ENCODE peak calls at places on chromosomes 4 and X, in nine cellular contexts. One of them, this sample, is unnamed.

GRCh38 chr4:147610666-147611065 is 6.5 kb upstream of the TMEM184C start:
- DNase-seq in NCI-H146: no peak
- DNase-seq in naive thymus-derived CD8-positive, alpha-beta T cell: no peak
- DNase-seq in NCI-H1417: no peak
- DNase-seq in activated T-cell treated with anti-CD3 and anti-CD28 coated beads, Interleukin-2, amount 50 U/mL, for 48 hours: no peak
- DNase-seq in hypothalamus: no peak
- DNase-seq in HEK293T: no peak
- DNase-seq in anterior cingulate cortex: no peak
- DNase-seq in tibial artery: no peak
- DNase-seq in this sample: no peak

GRCh38 chrX:121154858-121155404 is 107.5 kb downstream of the GLUD2 start:
- DNase-seq in tibial artery: no peak
- DNase-seq in anterior cingulate cortex: no peak
- DNase-seq in HEK293T: no peak
- DNase-seq in activated T-cell treated with anti-CD3 and anti-CD28 coated beads, Interleukin-2, amount 50 U/mL, for 48 hours: no peak
- DNase-seq in hypothalamus: no peak
- DNase-seq in NCI-H146: no peak
- DNase-seq in naive thymus-derived CD8-positive, alpha-beta T cell: no peak
- DNase-seq in NCI-H1417: no peak
- DNase-seq in this sample: no peak

GRCh38 chrX:139795196-139795595 is 87.2 kb upstream of the MCF2 start:
- DNase-seq in hypothalamus: no peak
- DNase-seq in naive thymus-derived CD8-positive, alpha-beta T cell: no peak
- DNase-seq in NCI-H146: no peak
- DNase-seq in activated T-cell treated with anti-CD3 and anti-CD28 coated beads, Interleukin-2, amount 50 U/mL, for 48 hours: no peak
- DNase-seq in NCI-H1417: no peak
- DNase-seq in tibial artery: no peak
- DNase-seq in anterior cingulate cortex: no peak
- DNase-seq in HEK293T: no peak
- DNase-seq in this sample: no peak

GRCh38 chr4:88054909-88055308 is 47.5 kb downstream of the PKD2 start:
- DNase-seq in naive thymus-derived CD8-positive, alpha-beta T cell: no peak
- DNase-seq in NCI-H146: peak; percentile 1
- DNase-seq in tibial artery: no peak
- DNase-seq in anterior cingulate cortex: no peak
- DNase-seq in HEK293T: peak; percentile 46
- DNase-seq in NCI-H1417: peak; percentile 7
- DNase-seq in activated T-cell treated with anti-CD3 and anti-CD28 coated beads, Interleukin-2, amount 50 U/mL, for 48 hours: no peak
- DNase-seq in hypothalamus: no peak
- DNase-seq in this sample: no peak

GRCh38 chrX:38117485-38117884 is 103.2 kb downstream of the SRPX start:
- DNase-seq in hypothalamus: no peak
- DNase-seq in HEK293T: no peak
- DNase-seq in anterior cingulate cortex: no peak
- DNase-seq in activated T-cell treated with anti-CD3 and anti-CD28 coated beads, Interleukin-2, amount 50 U/mL, for 48 hours: no peak
- DNase-seq in NCI-H1417: no peak
- DNase-seq in naive thymus-derived CD8-positive, alpha-beta T cell: no peak
- DNase-seq in NCI-H146: no peak
- DNase-seq in tibial artery: no peak
- DNase-seq in this sample: no peak

GRCh38 chr4:164485169-164485568 is 268.8 kb upstream of the SMIM31 start:
- DNase-seq in NCI-H1417: no peak
- DNase-seq in naive thymus-derived CD8-positive, alpha-beta T cell: no peak
- DNase-seq in NCI-H146: no peak
- DNase-seq in anterior cingulate cortex: no peak
- DNase-seq in activated T-cell treated with anti-CD3 and anti-CD28 coated beads, Interleukin-2, amount 50 U/mL, for 48 hours: no peak
- DNase-seq in tibial artery: no peak
- DNase-seq in HEK293T: no peak
- DNase-seq in hypothalamus: no peak
- DNase-seq in this sample: no peak

GRCh38 chr4:122584517-122584916 is 36.3 kb downstream of the IL21 start:
- DNase-seq in HEK293T: no peak
- DNase-seq in NCI-H1417: no peak
- DNase-seq in NCI-H146: no peak
- DNase-seq in tibial artery: no peak
- DNase-seq in activated T-cell treated with anti-CD3 and anti-CD28 coated beads, Interleukin-2, amount 50 U/mL, for 48 hours: peak; percentile 35
- DNase-seq in naive thymus-derived CD8-positive, alpha-beta T cell: no peak
- DNase-seq in anterior cingulate cortex: no peak
- DNase-seq in hypothalamus: no peak
- DNase-seq in this sample: no peak

GRCh38 chr4:184269879-184270430 is 52.3 kb upstream of the ENPP6 start:
- DNase-seq in NCI-H1417: no peak
- DNase-seq in HEK293T: no peak
- DNase-seq in anterior cingulate cortex: no peak
- DNase-seq in hypothalamus: no peak
- DNase-seq in activated T-cell treated with anti-CD3 and anti-CD28 coated beads, Interleukin-2, amount 50 U/mL, for 48 hours: peak; percentile 15
- DNase-seq in naive thymus-derived CD8-positive, alpha-beta T cell: no peak
- DNase-seq in NCI-H146: no peak
- DNase-seq in tibial artery: no peak
- DNase-seq in this sample: no peak

GRCh38 chr4:79083406-79084010 is 144.3 kb upstream of the PAQR3 start:
- DNase-seq in NCI-H1417: no peak
- DNase-seq in hypothalamus: no peak
- DNase-seq in naive thymus-derived CD8-positive, alpha-beta T cell: no peak
- DNase-seq in NCI-H146: no peak
- DNase-seq in anterior cingulate cortex: no peak
- DNase-seq in tibial artery: peak; percentile 27
- DNase-seq in activated T-cell treated with anti-CD3 and anti-CD28 coated beads, Interleukin-2, amount 50 U/mL, for 48 hours: no peak
- DNase-seq in HEK293T: no peak
- DNase-seq in this sample: no peak

GRCh38 chr4:40448875-40449274 is 113.7 kb downstream of the CHRNA9 start:
- DNase-seq in activated T-cell treated with anti-CD3 and anti-CD28 coated beads, Interleukin-2, amount 50 U/mL, for 48 hours: no peak
- DNase-seq in hypothalamus: no peak
- DNase-seq in NCI-H1417: no peak
- DNase-seq in NCI-H146: no peak
- DNase-seq in anterior cingulate cortex: no peak
- DNase-seq in naive thymus-derived CD8-positive, alpha-beta T cell: no peak
- DNase-seq in tibial artery: no peak
- DNase-seq in HEK293T: no peak
- DNase-seq in this sample: no peak

GRCh38 chr4:110058677-110059076 is 139.7 kb downstream of the ELOVL6 start:
- DNase-seq in tibial artery: no peak
- DNase-seq in activated T-cell treated with anti-CD3 and anti-CD28 coated beads, Interleukin-2, amount 50 U/mL, for 48 hours: no peak
- DNase-seq in NCI-H146: no peak
- DNase-seq in NCI-H1417: no peak
- DNase-seq in hypothalamus: no peak
- DNase-seq in HEK293T: no peak
- DNase-seq in naive thymus-derived CD8-positive, alpha-beta T cell: no peak
- DNase-seq in anterior cingulate cortex: no peak
- DNase-seq in this sample: no peak

GRCh38 chrX:148049441-148049840 is 68.3 kb downstream of the FMR1NB start:
- DNase-seq in NCI-H1417: peak; percentile 68
- DNase-seq in naive thymus-derived CD8-positive, alpha-beta T cell: no peak
- DNase-seq in tibial artery: no peak
- DNase-seq in HEK293T: peak; percentile 37
- DNase-seq in activated T-cell treated with anti-CD3 and anti-CD28 coated beads, Interleukin-2, amount 50 U/mL, for 48 hours: no peak
- DNase-seq in anterior cingulate cortex: no peak
- DNase-seq in NCI-H146: peak; percentile 9
- DNase-seq in hypothalamus: no peak
- DNase-seq in this sample: no peak

GRCh38 chrX:40146471-40147398 is 49.0 kb upstream of the BCOR start:
- DNase-seq in HEK293T: no peak
- DNase-seq in activated T-cell treated with anti-CD3 and anti-CD28 coated beads, Interleukin-2, amount 50 U/mL, for 48 hours: no peak
- DNase-seq in hypothalamus: no peak
- DNase-seq in NCI-H1417: peak; percentile 83
- DNase-seq in tibial artery: no peak
- DNase-seq in anterior cingulate cortex: no peak
- DNase-seq in NCI-H146: peak; percentile 66
- DNase-seq in naive thymus-derived CD8-positive, alpha-beta T cell: peak; percentile 70
- DNase-seq in this sample: peak; percentile 15

GRCh38 chrX:103549920-103550319 is 30.6 kb upstream of the RAB40A start:
- DNase-seq in activated T-cell treated with anti-CD3 and anti-CD28 coated beads, Interleukin-2, amount 50 U/mL, for 48 hours: no peak
- DNase-seq in anterior cingulate cortex: no peak
- DNase-seq in tibial artery: no peak
- DNase-seq in naive thymus-derived CD8-positive, alpha-beta T cell: no peak
- DNase-seq in NCI-H146: no peak
- DNase-seq in hypothalamus: no peak
- DNase-seq in HEK293T: no peak
- DNase-seq in NCI-H1417: peak; percentile 8
- DNase-seq in this sample: no peak

GRCh38 chr4:76339364-76339763 is 32.8 kb downstream of the STBD1 start:
- DNase-seq in tibial artery: no peak
- DNase-seq in hypothalamus: no peak
- DNase-seq in NCI-H1417: peak; percentile 25
- DNase-seq in naive thymus-derived CD8-positive, alpha-beta T cell: no peak
- DNase-seq in anterior cingulate cortex: no peak
- DNase-seq in NCI-H146: no peak
- DNase-seq in activated T-cell treated with anti-CD3 and anti-CD28 coated beads, Interleukin-2, amount 50 U/mL, for 48 hours: no peak
- DNase-seq in HEK293T: no peak
- DNase-seq in this sample: no peak

GRCh38 chr4:123672987-123673386 is 276.4 kb downstream of the SPRY1 start:
- DNase-seq in NCI-H146: no peak
- DNase-seq in tibial artery: no peak
- DNase-seq in anterior cingulate cortex: no peak
- DNase-seq in naive thymus-derived CD8-positive, alpha-beta T cell: no peak
- DNase-seq in HEK293T: no peak
- DNase-seq in hypothalamus: no peak
- DNase-seq in activated T-cell treated with anti-CD3 and anti-CD28 coated beads, Interleukin-2, amount 50 U/mL, for 48 hours: no peak
- DNase-seq in NCI-H1417: no peak
- DNase-seq in this sample: no peak

GRCh38 chr4:165199722-165200121 is 7.6 kb upstream of the KLHL2 start:
- DNase-seq in activated T-cell treated with anti-CD3 and anti-CD28 coated beads, Interleukin-2, amount 50 U/mL, for 48 hours: no peak
- DNase-seq in anterior cingulate cortex: no peak
- DNase-seq in tibial artery: no peak
- DNase-seq in naive thymus-derived CD8-positive, alpha-beta T cell: no peak
- DNase-seq in NCI-H146: no peak
- DNase-seq in NCI-H1417: no peak
- DNase-seq in hypothalamus: no peak
- DNase-seq in HEK293T: no peak
- DNase-seq in this sample: no peak

GRCh38 chr4:21469438-21470032 is 479.0 kb downstream of the KCNIP4 start:
- DNase-seq in anterior cingulate cortex: no peak
- DNase-seq in NCI-H146: peak; percentile 23
- DNase-seq in naive thymus-derived CD8-positive, alpha-beta T cell: no peak
- DNase-seq in tibial artery: no peak
- DNase-seq in activated T-cell treated with anti-CD3 and anti-CD28 coated beads, Interleukin-2, amount 50 U/mL, for 48 hours: no peak
- DNase-seq in HEK293T: peak; percentile 6
- DNase-seq in NCI-H1417: peak; percentile 57
- DNase-seq in hypothalamus: no peak
- DNase-seq in this sample: no peak

GRCh38 chr4:57234252-57234775 is 124.1 kb upstream of the IGFBP7 start:
- DNase-seq in tibial artery: no peak
- DNase-seq in HEK293T: no peak
- DNase-seq in NCI-H146: no peak
- DNase-seq in NCI-H1417: no peak
- DNase-seq in naive thymus-derived CD8-positive, alpha-beta T cell: no peak
- DNase-seq in anterior cingulate cortex: no peak
- DNase-seq in activated T-cell treated with anti-CD3 and anti-CD28 coated beads, Interleukin-2, amount 50 U/mL, for 48 hours: no peak
- DNase-seq in hypothalamus: no peak
- DNase-seq in this sample: no peak

GRCh38 chr4:101667348-101667747 is 123.2 kb upstream of the BANK1 start:
- DNase-seq in NCI-H146: no peak
- DNase-seq in tibial artery: no peak
- DNase-seq in anterior cingulate cortex: no peak
- DNase-seq in hypothalamus: no peak
- DNase-seq in activated T-cell treated with anti-CD3 and anti-CD28 coated beads, Interleukin-2, amount 50 U/mL, for 48 hours: no peak
- DNase-seq in HEK293T: no peak
- DNase-seq in naive thymus-derived CD8-positive, alpha-beta T cell: no peak
- DNase-seq in NCI-H1417: no peak
- DNase-seq in this sample: no peak

GRCh38 chr4:54225671-54226398 is 3.3 kb upstream of the PDGFRA start:
- DNase-seq in HEK293T: no peak
- DNase-seq in activated T-cell treated with anti-CD3 and anti-CD28 coated beads, Interleukin-2, amount 50 U/mL, for 48 hours: no peak
- DNase-seq in naive thymus-derived CD8-positive, alpha-beta T cell: no peak
- DNase-seq in NCI-H1417: no peak
- DNase-seq in NCI-H146: no peak
- DNase-seq in hypothalamus: no peak
- DNase-seq in tibial artery: no peak
- DNase-seq in anterior cingulate cortex: no peak
- DNase-seq in this sample: no peak

GRCh38 chr4:26719954-26720552 is 136.2 kb downstream of the TBC1D19 start:
- DNase-seq in activated T-cell treated with anti-CD3 and anti-CD28 coated beads, Interleukin-2, amount 50 U/mL, for 48 hours: no peak
- DNase-seq in naive thymus-derived CD8-positive, alpha-beta T cell: no peak
- DNase-seq in HEK293T: no peak
- DNase-seq in anterior cingulate cortex: no peak
- DNase-seq in NCI-H146: no peak
- DNase-seq in hypothalamus: no peak
- DNase-seq in tibial artery: no peak
- DNase-seq in NCI-H1417: peak; percentile 30
- DNase-seq in this sample: no peak

GRCh38 chr4:55725057-55725456 is 89.0 kb upstream of the NMU start:
- DNase-seq in naive thymus-derived CD8-positive, alpha-beta T cell: no peak
- DNase-seq in NCI-H1417: peak; percentile 14
- DNase-seq in anterior cingulate cortex: no peak
- DNase-seq in NCI-H146: no peak
- DNase-seq in hypothalamus: no peak
- DNase-seq in activated T-cell treated with anti-CD3 and anti-CD28 coated beads, Interleukin-2, amount 50 U/mL, for 48 hours: no peak
- DNase-seq in tibial artery: no peak
- DNase-seq in HEK293T: no peak
- DNase-seq in this sample: no peak

GRCh38 chr4:109811707-109812106 is 3.9 kb upstream of the GAR1 start:
- DNase-seq in tibial artery: no peak
- DNase-seq in hypothalamus: no peak
- DNase-seq in NCI-H146: no peak
- DNase-seq in NCI-H1417: no peak
- DNase-seq in activated T-cell treated with anti-CD3 and anti-CD28 coated beads, Interleukin-2, amount 50 U/mL, for 48 hours: no peak
- DNase-seq in naive thymus-derived CD8-positive, alpha-beta T cell: no peak
- DNase-seq in HEK293T: no peak
- DNase-seq in anterior cingulate cortex: no peak
- DNase-seq in this sample: no peak

GRCh38 chr4:183304538-183304937 is 15.5 kb downstream of the CLDN22 start:
- DNase-seq in activated T-cell treated with anti-CD3 and anti-CD28 coated beads, Interleukin-2, amount 50 U/mL, for 48 hours: no peak
- DNase-seq in NCI-H1417: no peak
- DNase-seq in naive thymus-derived CD8-positive, alpha-beta T cell: no peak
- DNase-seq in tibial artery: no peak
- DNase-seq in hypothalamus: no peak
- DNase-seq in anterior cingulate cortex: no peak
- DNase-seq in HEK293T: no peak
- DNase-seq in NCI-H146: no peak
- DNase-seq in this sample: no peak

GRCh38 chrX:148929686-148930085 is 429.3 kb downstream of the AFF2 start:
- DNase-seq in anterior cingulate cortex: no peak
- DNase-seq in naive thymus-derived CD8-positive, alpha-beta T cell: no peak
- DNase-seq in HEK293T: no peak
- DNase-seq in tibial artery: no peak
- DNase-seq in activated T-cell treated with anti-CD3 and anti-CD28 coated beads, Interleukin-2, amount 50 U/mL, for 48 hours: no peak
- DNase-seq in NCI-H146: no peak
- DNase-seq in NCI-H1417: no peak
- DNase-seq in hypothalamus: no peak
- DNase-seq in this sample: no peak

GRCh38 chr4:122577808-122578781 is 42.8 kb downstream of the IL21 start:
- DNase-seq in tibial artery: no peak
- DNase-seq in NCI-H1417: peak; percentile 73
- DNase-seq in naive thymus-derived CD8-positive, alpha-beta T cell: peak; percentile 73
- DNase-seq in hypothalamus: no peak
- DNase-seq in NCI-H146: peak; percentile 2
- DNase-seq in HEK293T: peak; percentile 60
- DNase-seq in anterior cingulate cortex: no peak
- DNase-seq in activated T-cell treated with anti-CD3 and anti-CD28 coated beads, Interleukin-2, amount 50 U/mL, for 48 hours: peak; percentile 82
- DNase-seq in this sample: peak; percentile 54

GRCh38 chr4:162163892-162164759 is at the start of gene FSTL5:
- DNase-seq in tibial artery: peak; percentile 19
- DNase-seq in hypothalamus: peak; percentile 40
- DNase-seq in naive thymus-derived CD8-positive, alpha-beta T cell: no peak
- DNase-seq in HEK293T: peak; percentile 80
- DNase-seq in anterior cingulate cortex: peak; percentile 87
- DNase-seq in NCI-H146: peak; percentile 19
- DNase-seq in NCI-H1417: peak; percentile 73
- DNase-seq in activated T-cell treated with anti-CD3 and anti-CD28 coated beads, Interleukin-2, amount 50 U/mL, for 48 hours: peak; percentile 42
- DNase-seq in this sample: peak; percentile 85

GRCh38 chr4:137755033-137755471 is 222.8 kb upstream of the PCDH18 start:
- DNase-seq in tibial artery: no peak
- DNase-seq in hypothalamus: no peak
- DNase-seq in NCI-H1417: no peak
- DNase-seq in activated T-cell treated with anti-CD3 and anti-CD28 coated beads, Interleukin-2, amount 50 U/mL, for 48 hours: no peak
- DNase-seq in HEK293T: no peak
- DNase-seq in NCI-H146: no peak
- DNase-seq in anterior cingulate cortex: no peak
- DNase-seq in naive thymus-derived CD8-positive, alpha-beta T cell: no peak
- DNase-seq in this sample: no peak

GRCh38 chr4:123546123-123546654 is 149.6 kb downstream of the SPRY1 start:
- DNase-seq in NCI-H1417: peak; percentile 25
- DNase-seq in activated T-cell treated with anti-CD3 and anti-CD28 coated beads, Interleukin-2, amount 50 U/mL, for 48 hours: no peak
- DNase-seq in hypothalamus: no peak
- DNase-seq in NCI-H146: peak; percentile 14
- DNase-seq in anterior cingulate cortex: no peak
- DNase-seq in tibial artery: no peak
- DNase-seq in HEK293T: no peak
- DNase-seq in naive thymus-derived CD8-positive, alpha-beta T cell: no peak
- DNase-seq in this sample: no peak

GRCh38 chrX:125384843-125385242 is 65.2 kb downstream of the TEX13C start:
- DNase-seq in tibial artery: no peak
- DNase-seq in anterior cingulate cortex: no peak
- DNase-seq in hypothalamus: no peak
- DNase-seq in activated T-cell treated with anti-CD3 and anti-CD28 coated beads, Interleukin-2, amount 50 U/mL, for 48 hours: no peak
- DNase-seq in HEK293T: no peak
- DNase-seq in NCI-H146: no peak
- DNase-seq in NCI-H1417: no peak
- DNase-seq in naive thymus-derived CD8-positive, alpha-beta T cell: no peak
- DNase-seq in this sample: no peak

This sample was measured in dorsolateral prefrontal cortex.